ENCODE peak calls at places on chromosome 13, in four cellular contexts. One of them, this sample, is unnamed.

GRCh38 chr13:112875627-112876026 is 93.4 kb upstream of the MCF2L start:
- DNase-seq in fibroblast of lung: no peak
- DNase-seq in stimulated activated CD4-positive, alpha-beta T cell treated with anti-CD3 and anti-CD28 coated beads, Interleukin-4, amount 100 ng/mL, for 48 hours: no peak
- DNase-seq in cardiac muscle cell: no peak
- DNase-seq in this sample: peak

GRCh38 chr13:96637039-96637438 is 357.2 kb downstream of the OXGR1 start:
- DNase-seq in fibroblast of lung: no peak
- DNase-seq in stimulated activated CD4-positive, alpha-beta T cell treated with anti-CD3 and anti-CD28 coated beads, Interleukin-4, amount 100 ng/mL, for 48 hours: no peak
- DNase-seq in cardiac muscle cell: no peak
- DNase-seq in this sample: no peak

GRCh38 chr13:46178821-46179220 is 3.2 kb downstream of the LCP1 start:
- DNase-seq in fibroblast of lung: no peak
- DNase-seq in stimulated activated CD4-positive, alpha-beta T cell treated with anti-CD3 and anti-CD28 coated beads, Interleukin-4, amount 100 ng/mL, for 48 hours: no peak
- DNase-seq in cardiac muscle cell: no peak
- DNase-seq in this sample: no peak

GRCh38 chr13:74256969-74257368 is 122.8 kb upstream of the KLF12 start:
- DNase-seq in fibroblast of lung: no peak
- DNase-seq in stimulated activated CD4-positive, alpha-beta T cell treated with anti-CD3 and anti-CD28 coated beads, Interleukin-4, amount 100 ng/mL, for 48 hours: no peak
- DNase-seq in cardiac muscle cell: peak
- DNase-seq in this sample: no peak

GRCh38 chr13:98486412-98486811 is 90.5 kb downstream of the STK24 start:
- DNase-seq in fibroblast of lung: no peak
- DNase-seq in stimulated activated CD4-positive, alpha-beta T cell treated with anti-CD3 and anti-CD28 coated beads, Interleukin-4, amount 100 ng/mL, for 48 hours: no peak
- DNase-seq in cardiac muscle cell: no peak
- DNase-seq in this sample: no peak

GRCh38 chr13:26719356-26719945 is 41.1 kb downstream of the GPR12 start:
- DNase-seq in fibroblast of lung: no peak
- DNase-seq in stimulated activated CD4-positive, alpha-beta T cell treated with anti-CD3 and anti-CD28 coated beads, Interleukin-4, amount 100 ng/mL, for 48 hours: no peak
- DNase-seq in cardiac muscle cell: peak
- DNase-seq in this sample: no peak

GRCh38 chr13:51453959-51454703 is 1.3 kb upstream of the INTS6 start:
- DNase-seq in fibroblast of lung: no peak
- DNase-seq in stimulated activated CD4-positive, alpha-beta T cell treated with anti-CD3 and anti-CD28 coated beads, Interleukin-4, amount 100 ng/mL, for 48 hours: peak
- DNase-seq in cardiac muscle cell: no peak
- DNase-seq in this sample: peak

GRCh38 chr13:95386370-95386769 is 85.1 kb upstream of the ABCC4 start:
- DNase-seq in fibroblast of lung: no peak
- DNase-seq in stimulated activated CD4-positive, alpha-beta T cell treated with anti-CD3 and anti-CD28 coated beads, Interleukin-4, amount 100 ng/mL, for 48 hours: no peak
- DNase-seq in cardiac muscle cell: no peak
- DNase-seq in this sample: no peak

GRCh38 chr13:24670927-24671326 is 9.3 kb upstream of the ATP12A start:
- DNase-seq in fibroblast of lung: no peak
- DNase-seq in stimulated activated CD4-positive, alpha-beta T cell treated with anti-CD3 and anti-CD28 coated beads, Interleukin-4, amount 100 ng/mL, for 48 hours: no peak
- DNase-seq in cardiac muscle cell: peak
- DNase-seq in this sample: no peak

GRCh38 chr13:80116107-80116506 is 224.8 kb downstream of the SPRY2 start:
- DNase-seq in fibroblast of lung: peak
- DNase-seq in stimulated activated CD4-positive, alpha-beta T cell treated with anti-CD3 and anti-CD28 coated beads, Interleukin-4, amount 100 ng/mL, for 48 hours: no peak
- DNase-seq in cardiac muscle cell: peak
- DNase-seq in this sample: no peak

GRCh38 chr13:51632643-51633357 is 48.5 kb downstream of the WDFY2 start:
- DNase-seq in fibroblast of lung: no peak
- DNase-seq in stimulated activated CD4-positive, alpha-beta T cell treated with anti-CD3 and anti-CD28 coated beads, Interleukin-4, amount 100 ng/mL, for 48 hours: no peak
- DNase-seq in cardiac muscle cell: no peak
- DNase-seq in this sample: no peak

GRCh38 chr13:51861728-51862300 is at the start of gene CCDC70:
- DNase-seq in fibroblast of lung: peak
- DNase-seq in stimulated activated CD4-positive, alpha-beta T cell treated with anti-CD3 and anti-CD28 coated beads, Interleukin-4, amount 100 ng/mL, for 48 hours: no peak
- DNase-seq in cardiac muscle cell: peak
- DNase-seq in this sample: no peak

GRCh38 chr13:32754179-32754578 is 167.9 kb downstream of the PDS5B start:
- DNase-seq in fibroblast of lung: no peak
- DNase-seq in stimulated activated CD4-positive, alpha-beta T cell treated with anti-CD3 and anti-CD28 coated beads, Interleukin-4, amount 100 ng/mL, for 48 hours: no peak
- DNase-seq in cardiac muscle cell: no peak
- DNase-seq in this sample: no peak

GRCh38 chr13:40026741-40027140 is 371.3 kb downstream of the COG6 start:
- DNase-seq in fibroblast of lung: no peak
- DNase-seq in stimulated activated CD4-positive, alpha-beta T cell treated with anti-CD3 and anti-CD28 coated beads, Interleukin-4, amount 100 ng/mL, for 48 hours: peak
- DNase-seq in cardiac muscle cell: no peak
- DNase-seq in this sample: no peak

GRCh38 chr13:20546559-20546958 is 20.4 kb upstream of the IFT88 start:
- DNase-seq in fibroblast of lung: no peak
- DNase-seq in stimulated activated CD4-positive, alpha-beta T cell treated with anti-CD3 and anti-CD28 coated beads, Interleukin-4, amount 100 ng/mL, for 48 hours: no peak
- DNase-seq in cardiac muscle cell: no peak
- DNase-seq in this sample: no peak

GRCh38 chr13:110651726-110652230 is 36.4 kb downstream of the NAXD start:
- DNase-seq in fibroblast of lung: no peak
- DNase-seq in stimulated activated CD4-positive, alpha-beta T cell treated with anti-CD3 and anti-CD28 coated beads, Interleukin-4, amount 100 ng/mL, for 48 hours: no peak
- DNase-seq in cardiac muscle cell: no peak
- DNase-seq in this sample: peak

This sample was measured in spleen.